ENCODE peak calls at places on chromosomes 13 and 19, in ten cellular contexts. W is aorta; K is suprapubic skin; U is dorsolateral prefrontal cortex; Z is SK-N-SH; M is PC-3; E is pancreas; P is left ventricle myocardium inferior; D is CD8-positive, alpha-beta memory T cell; H is PC-9. C is an unnamed sample.

GRCh38 chr19:47093841-47094240 is 19.7 kb downstream of the ZC3H4 start:
- DNase-seq in W (no peak), K (no peak), U (no peak), Z (no peak), M (no peak), E (no peak), P (no peak), D (no peak), H (no peak), C (no peak)

GRCh38 chr13:46383383-46383782 is 3.7 kb downstream of the RUBCNL start:
- DNase-seq in W (no peak), K (no peak), U (no peak), Z (no peak), M (no peak), E (no peak), P (no peak), D (no peak), H (no peak), C (no peak)

GRCh38 chr19:15091918-15092753 is 10.1 kb downstream of the OR1I1 start:
- DNase-seq in W (no peak), K (no peak), U (no peak), Z (peak; percentile 50), M (peak; percentile 89), E (no peak), P (no peak), D (peak; percentile 62), H (peak; percentile 74), C (no peak)

GRCh38 chr19:8487137-8487851 is 15.1 kb downstream of the PRAM1 start:
- DNase-seq in W (peak; percentile 73), K (no peak), U (no peak), Z (no peak), M (no peak), E (peak; percentile 44), P (no peak), D (peak; percentile 69), H (no peak), C (peak; percentile 49)

GRCh38 chr13:83350569-83350968 is 531.7 kb downstream of the SLITRK1 start:
- DNase-seq in W (no peak), K (no peak), U (no peak), Z (no peak), M (peak; percentile 71), E (no peak), P (no peak), D (no peak), H (no peak), C (no peak)

GRCh38 chr13:42064259-42064658 is 15.8 kb downstream of the DGKH start:
- DNase-seq in W (no peak), K (no peak), U (no peak), Z (no peak), M (no peak), E (no peak), P (no peak), D (no peak), H (no peak), C (no peak)

GRCh38 chr19:33282036-33282686 is 20.2 kb downstream of the CEBPA start:
- DNase-seq in W (no peak), K (no peak), U (no peak), Z (no peak), M (peak; percentile 51), E (no peak), P (no peak), D (no peak), H (no peak), C (no peak)

GRCh38 chr19:44585371-44586141 is 27.8 kb upstream of the IGSF23 start:
- DNase-seq in W (no peak), K (no peak), U (no peak), Z (no peak), M (peak; percentile 75), E (no peak), P (no peak), D (no peak), H (peak; percentile 75), C (no peak)

GRCh38 chr13:67231481-67231940 is 1.4 kb upstream of the PCDH9 start:
- DNase-seq in W (no peak), K (no peak), U (no peak), Z (no peak), M (no peak), E (no peak), P (no peak), D (no peak), H (no peak), C (no peak)

GRCh38 chr13:98405107-98405571 is 171.8 kb downstream of the STK24 start:
- DNase-seq in W (no peak), K (no peak), U (no peak), Z (peak; percentile 60), M (no peak), E (no peak), P (no peak), D (no peak), H (no peak), C (no peak)

GRCh38 chr19:23118400-23118799 is 1.6 kb downstream of the ZNF730 start:
- DNase-seq in W (no peak), K (no peak), U (no peak), Z (no peak), M (no peak), E (no peak), P (no peak), D (no peak), H (no peak), C (no peak)

GRCh38 chr19:54021932-54022331 is 30.5 kb downstream of the CACNG6 start:
- DNase-seq in W (no peak), K (no peak), U (no peak), Z (no peak), M (no peak), E (no peak), P (no peak), D (no peak), H (no peak), C (no peak)

GRCh38 chr19:54024660-54025059 is 33.2 kb downstream of the CACNG6 start:
- DNase-seq in W (no peak), K (no peak), U (no peak), Z (no peak), M (peak; percentile 90), E (no peak), P (no peak), D (no peak), H (peak; percentile 52), C (no peak)

GRCh38 chr19:54021363-54021762 is 29.9 kb downstream of the CACNG6 start:
- DNase-seq in W (no peak), K (no peak), U (no peak), Z (no peak), M (no peak), E (no peak), P (no peak), D (no peak), H (no peak), C (no peak)

GRCh38 chr19:54026656-54027055 is 35.2 kb downstream of the CACNG6 start:
- DNase-seq in W (no peak), K (no peak), U (no peak), Z (no peak), M (no peak), E (no peak), P (no peak), D (no peak), H (no peak), C (no peak)

DNA sequence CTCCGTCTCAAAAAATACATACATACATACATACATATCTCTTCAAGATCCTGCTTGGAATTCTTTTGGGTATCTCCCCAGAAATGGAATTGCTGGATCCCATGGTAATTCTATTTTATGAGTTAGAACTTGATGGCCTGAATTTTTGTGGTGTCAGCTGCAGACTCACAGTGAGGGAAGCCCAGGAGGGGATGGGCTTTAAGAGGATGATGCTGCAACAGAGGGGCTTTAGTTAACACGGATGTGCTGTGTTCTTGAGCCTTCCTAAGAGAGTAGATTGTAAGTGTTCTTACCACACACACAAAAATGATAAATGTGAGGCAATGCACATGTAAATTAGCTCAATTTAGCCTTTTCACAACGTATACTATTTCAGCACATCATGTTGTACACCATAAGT is 31.8 kb downstream of the CACNG6 start:
- DNase-seq in W (no peak), K (no peak), U (no peak), Z (no peak), M (no peak), E (no peak), P (no peak), D (no peak), H (no peak), C (no peak)
- H3K27ac ChIP-seq in W (no peak overlapping the region), K (no peak overlapping the region), U (no peak overlapping the region), Z (no peak overlapping the region), M (peak overlapping the region; percentile 80), E (no peak overlapping the region), P (no peak overlapping the region), D (no peak overlapping the region), H (no peak overlapping the region), C (no peak overlapping the region)

GRCh38 chr13:95362666-95363065 is 61.4 kb upstream of the ABCC4 start:
- DNase-seq in W (no peak), K (no peak), U (no peak), Z (no peak), M (no peak), E (no peak), P (no peak), D (no peak), H (no peak), C (no peak)

GRCh38 chr13:95356916-95357315 is 55.7 kb upstream of the ABCC4 start:
- DNase-seq in W (no peak), K (no peak), U (no peak), Z (no peak), M (no peak), E (no peak), P (no peak), D (no peak), H (no peak), C (no peak)

GRCh38 chr13:95360052-95360451 is 58.8 kb upstream of the ABCC4 start:
- DNase-seq in W (no peak), K (no peak), U (no peak), Z (no peak), M (no peak), E (no peak), P (no peak), D (no peak), H (no peak), C (no peak)

GRCh38 chr13:95357875-95358274 is 56.6 kb upstream of the ABCC4 start:
- DNase-seq in W (no peak), K (no peak), U (no peak), Z (no peak), M (no peak), E (no peak), P (no peak), D (no peak), H (no peak), C (no peak)

GRCh38 chr13:95360464-95361097 is 59.3 kb upstream of the ABCC4 start:
- DNase-seq in W (no peak), K (no peak), U (no peak), Z (no peak), M (peak; percentile 46), E (no peak), P (no peak), D (no peak), H (no peak), C (no peak)
- H3K27ac ChIP-seq in W (no peak overlapping the region), K (no peak overlapping the region), U (no peak overlapping the region), Z (no peak overlapping the region), M (no peak overlapping the region), E (no peak overlapping the region), P (no peak overlapping the region), D (no peak overlapping the region), H (no peak overlapping the region), C (no peak overlapping the region)

GRCh38 chr13:114059428-114059827 is 73.0 kb downstream of the RASA3 start:
- DNase-seq in W (no peak), K (peak; percentile 57), U (no peak), Z (no peak), M (no peak), E (no peak), P (no peak), D (no peak), H (no peak), C (no peak)
- H3K27ac ChIP-seq in W (no peak overlapping the region), K (no peak overlapping the region), U (peak overlapping the region; percentile 16), Z (no peak overlapping the region), M (no peak overlapping the region), E (no peak overlapping the region), P (no peak overlapping the region), D (no peak overlapping the region), H (no peak overlapping the region), C (peak overlapping the region; percentile 24)

GRCh38 chr19:4038661-4039096 is 28.0 kb downstream of the ZBTB7A start:
- DNase-seq in W (no peak), K (no peak), U (no peak), Z (no peak), M (no peak), E (no peak), P (no peak), D (no peak), H (no peak), C (no peak)
- H3K27ac ChIP-seq in W (no peak overlapping the region), K (peak overlapping the region; percentile 40), U (peak overlapping the region; percentile 4), Z (no peak overlapping the region), M (no peak overlapping the region), E (no peak overlapping the region), P (no peak overlapping the region), D (no peak overlapping the region), H (no peak overlapping the region), C (no peak overlapping the region)

C was measured in tibial artery.